ENCODE peak calls at places on chromosomes 5 and 9, in four cellular contexts. One of them, this sample, is unnamed.

GRCh38 chr5:128966375-128966774 is 1.1 kb downstream of the SLC27A6 start:
- DNase-seq in tibial nerve: no peak
- DNase-seq in HCT116: no peak
- DNase-seq in spleen: peak; percentile 50
- DNase-seq in this sample: no peak

GRCh38 chr9:38417003-38417965 is 7.0 kb downstream of the IGFBPL1 start:
- DNase-seq in tibial nerve: no peak
- DNase-seq in HCT116: peak; percentile 35
- DNase-seq in spleen: no peak
- DNase-seq in this sample: peak; percentile 24

GRCh38 chr9:17402309-17402708 is 176.6 kb upstream of the SH3GL2 start:
- DNase-seq in spleen: no peak
- DNase-seq in HCT116: no peak
- DNase-seq in tibial nerve: no peak
- DNase-seq in this sample: no peak

GRCh38 chr5:149005077-149005892 is 57.6 kb downstream of the SH3TC2 start:
- DNase-seq in tibial nerve: no peak
- DNase-seq in HCT116: no peak
- DNase-seq in spleen: no peak
- DNase-seq in this sample: no peak

GRCh38 chr5:57989378-57989777 is 470.5 kb downstream of the PLK2 start:
- DNase-seq in HCT116: no peak
- DNase-seq in spleen: no peak
- DNase-seq in tibial nerve: no peak
- DNase-seq in this sample: no peak

GRCh38 chr9:77546391-77546790 is 101.7 kb downstream of the GNA14 start:
- DNase-seq in tibial nerve: no peak
- DNase-seq in HCT116: no peak
- DNase-seq in spleen: no peak
- DNase-seq in this sample: no peak

GRCh38 chr9:69768716-69769115 is 8.9 kb upstream of the PTAR1 start:
- DNase-seq in HCT116: no peak
- DNase-seq in spleen: no peak
- DNase-seq in tibial nerve: no peak
- DNase-seq in this sample: no peak

GRCh38 chr9:81410201-81410600 is 279.1 kb downstream of the TLE1 start:
- DNase-seq in spleen: no peak
- DNase-seq in HCT116: peak; percentile 12
- DNase-seq in tibial nerve: no peak
- DNase-seq in this sample: no peak

GRCh38 chr9:131631254-131631653 is 85.9 kb downstream of the PRRT1B start:
- DNase-seq in HCT116: no peak
- DNase-seq in tibial nerve: no peak
- DNase-seq in spleen: no peak
- DNase-seq in this sample: no peak

GRCh38 chr5:66720776-66721175 is 124.6 kb downstream of the MAST4 start:
- DNase-seq in spleen: no peak
- DNase-seq in tibial nerve: no peak
- DNase-seq in HCT116: no peak
- DNase-seq in this sample: no peak

GRCh38 chr5:148952097-148952828 is 110.6 kb downstream of the SH3TC2 start:
- DNase-seq in spleen: no peak
- DNase-seq in tibial nerve: no peak
- DNase-seq in HCT116: no peak
- DNase-seq in this sample: peak; percentile 17

GRCh38 chr9:127848756-127849504 is 5.5 kb downstream of the ENG start:
- DNase-seq in tibial nerve: no peak
- DNase-seq in spleen: no peak
- DNase-seq in HCT116: no peak
- DNase-seq in this sample: no peak

GRCh38 chr9:127853312-127854168 is 918 bp downstream of the ENG start:
- DNase-seq in spleen: no peak
- DNase-seq in tibial nerve: no peak
- DNase-seq in HCT116: no peak
- DNase-seq in this sample: no peak

GRCh38 chr9:127852829-127853228 is 1.6 kb downstream of the ENG start:
- DNase-seq in tibial nerve: no peak
- DNase-seq in HCT116: no peak
- DNase-seq in spleen: no peak
- DNase-seq in this sample: no peak

GRCh38 chr9:127847833-127848755 is 6.4 kb downstream of the ENG start:
- DNase-seq in HCT116: no peak
- DNase-seq in tibial nerve: no peak
- DNase-seq in spleen: no peak
- DNase-seq in this sample: no peak

DNA sequence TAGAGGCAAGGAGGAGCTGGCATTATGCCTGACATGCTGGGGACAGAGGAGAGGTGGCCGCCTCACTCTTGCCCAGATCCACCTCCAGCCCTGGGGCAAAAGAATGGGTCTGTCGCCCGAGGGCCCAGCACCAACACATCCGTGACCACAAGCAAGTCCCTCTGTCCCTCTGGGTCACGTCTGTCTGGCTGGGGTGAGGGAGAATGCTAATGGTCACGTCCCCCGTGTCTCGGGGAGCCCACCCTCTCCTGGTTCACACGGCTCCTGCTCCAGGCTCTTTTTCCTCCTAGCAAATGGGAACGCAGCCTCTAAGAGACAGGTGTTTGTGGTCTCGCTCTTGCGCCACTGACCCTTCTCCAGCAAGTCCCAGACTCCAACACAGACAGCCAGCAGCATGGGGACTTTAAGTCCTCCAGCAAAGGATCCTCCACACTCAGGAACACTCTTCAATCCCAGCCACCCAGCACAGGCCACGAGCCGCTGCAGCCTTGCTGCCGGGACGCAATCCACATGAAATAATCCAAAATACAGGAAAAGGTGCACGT is 4.1 kb downstream of the ENG start:
- DNase-seq in tibial nerve: no peak
- DNase-seq in spleen: no peak
- DNase-seq in HCT116: no peak
- DNase-seq in this sample: no peak
- H3K4me3 ChIP-seq in tibial nerve: no peak overlapping the region
- H3K4me3 ChIP-seq in spleen: peak overlapping the region; percentile 78
- H3K4me3 ChIP-seq in HCT116: no peak overlapping the region
- H3K4me3 ChIP-seq in this sample: no peak overlapping the region

GRCh38 chr5:74632947-74633356 is 7.6 kb downstream of the ENC1 start:
- DNase-seq in spleen: no peak
- DNase-seq in tibial nerve: no peak
- DNase-seq in HCT116: peak; percentile 57
- DNase-seq in this sample: no peak

GRCh38 chr5:74630387-74631087 is 10.0 kb downstream of the ENC1 start:
- DNase-seq in spleen: no peak
- DNase-seq in tibial nerve: no peak
- DNase-seq in HCT116: no peak
- DNase-seq in this sample: no peak

GRCh38 chr5:74633710-74634109 is 6.8 kb downstream of the ENC1 start:
- DNase-seq in tibial nerve: no peak
- DNase-seq in spleen: no peak
- DNase-seq in HCT116: no peak
- DNase-seq in this sample: no peak

GRCh38 chr5:74629326-74629725 is 11.2 kb downstream of the ENC1 start:
- DNase-seq in tibial nerve: no peak
- DNase-seq in HCT116: no peak
- DNase-seq in spleen: no peak
- DNase-seq in this sample: no peak

DNA sequence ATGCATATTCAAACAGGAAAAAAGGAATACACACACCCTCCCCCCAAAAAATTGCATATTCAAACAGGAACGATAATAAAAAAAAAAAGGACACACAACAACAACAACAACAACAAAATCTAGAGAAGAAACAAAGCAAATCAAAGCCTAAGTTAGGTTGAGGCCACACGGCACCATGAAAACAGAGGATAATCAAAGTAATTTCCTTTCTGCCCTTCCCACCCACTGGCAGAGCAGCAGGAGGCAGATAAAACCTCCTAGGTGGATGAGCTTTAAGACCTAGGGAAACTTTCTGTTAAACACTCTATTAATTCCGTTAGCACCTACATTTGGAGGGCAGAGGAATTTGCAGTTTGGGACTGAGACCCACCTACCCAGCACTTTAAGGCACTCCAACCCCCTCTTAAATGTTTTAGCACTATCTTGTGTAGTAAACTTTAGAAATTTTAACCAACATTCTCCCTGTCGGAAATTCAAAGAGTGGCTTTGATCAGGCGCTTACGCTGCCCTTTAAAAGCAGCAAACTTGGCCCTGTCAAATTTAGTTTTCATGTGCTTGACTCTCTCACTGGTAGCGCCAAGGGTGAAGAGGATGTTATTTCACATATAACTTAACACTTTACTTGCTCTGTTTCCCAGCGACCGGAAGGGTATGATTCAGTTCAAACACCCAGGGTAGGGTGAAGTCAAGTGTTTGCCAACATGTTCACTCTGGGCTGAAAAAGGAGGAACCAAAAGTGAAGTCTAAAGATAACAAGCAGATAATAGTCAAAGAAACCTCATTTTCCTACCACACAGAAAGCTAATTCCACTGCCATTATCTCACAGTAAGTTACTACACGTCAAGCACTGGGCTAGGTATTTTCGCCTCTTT is 9.2 kb downstream of the ENC1 start:
- DNase-seq in tibial nerve: no peak
- DNase-seq in HCT116: no peak
- DNase-seq in spleen: no peak
- DNase-seq in this sample: no peak
- H3K4me3 ChIP-seq in tibial nerve: no peak overlapping the region
- H3K4me3 ChIP-seq in HCT116: no peak overlapping the region
- H3K4me3 ChIP-seq in spleen: no peak overlapping the region
- H3K4me3 ChIP-seq in this sample: no peak overlapping the region

GRCh38 chr5:68295772-68296171 is 80.2 kb downstream of the PIK3R1 start:
- DNase-seq in tibial nerve: no peak
- DNase-seq in spleen: no peak
- DNase-seq in HCT116: no peak
- DNase-seq in this sample: no peak
- H3K4me3 ChIP-seq in tibial nerve: no peak overlapping the region
- H3K4me3 ChIP-seq in spleen: no peak overlapping the region
- H3K4me3 ChIP-seq in HCT116: no peak overlapping the region
- H3K4me3 ChIP-seq in this sample: no peak overlapping the region

GRCh38 chr9:108057421-108058136 is 568.0 kb upstream of the KLF4 start:
- DNase-seq in tibial nerve: no peak
- DNase-seq in HCT116: no peak
- DNase-seq in spleen: no peak
- DNase-seq in this sample: peak; percentile 81

GRCh38 chr9:108060165-108060564 is 570.6 kb upstream of the KLF4 start:
- DNase-seq in spleen: no peak
- DNase-seq in tibial nerve: no peak
- DNase-seq in HCT116: no peak
- DNase-seq in this sample: no peak

GRCh38 chr9:108058137-108058779 is 568.7 kb upstream of the KLF4 start:
- DNase-seq in spleen: no peak
- DNase-seq in tibial nerve: no peak
- DNase-seq in HCT116: no peak
- DNase-seq in this sample: no peak

GRCh38 chr9:108056083-108056804 is 566.7 kb upstream of the KLF4 start:
- DNase-seq in tibial nerve: no peak
- DNase-seq in spleen: no peak
- DNase-seq in HCT116: no peak
- DNase-seq in this sample: no peak

DNA sequence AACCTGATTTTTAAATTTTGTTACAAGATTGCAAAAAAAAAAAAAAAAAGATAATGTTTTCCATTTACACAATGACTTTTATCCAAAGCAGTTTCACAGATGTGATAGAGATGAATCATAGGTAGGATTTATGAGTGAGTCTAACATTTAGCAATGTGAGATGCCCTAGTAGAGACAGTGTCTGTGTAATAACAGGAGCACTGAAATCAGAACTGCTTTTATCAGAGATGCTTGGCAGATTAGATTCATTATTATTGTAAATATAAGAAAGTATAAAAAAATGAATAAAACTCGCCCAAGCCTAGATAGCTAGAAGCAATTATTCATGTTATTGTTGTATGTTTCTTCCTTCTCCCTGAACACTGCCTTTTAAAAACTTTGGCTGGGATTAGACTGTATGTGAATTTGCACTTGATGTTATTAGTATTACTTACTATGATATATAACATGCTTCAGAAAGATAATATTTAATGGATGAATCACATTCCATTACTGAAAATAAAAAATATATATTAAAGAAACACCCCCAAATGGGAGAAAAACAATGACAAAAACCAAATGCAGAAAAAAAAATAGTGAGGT is 567.3 kb upstream of the KLF4 start:
- DNase-seq in HCT116: no peak
- DNase-seq in spleen: no peak
- DNase-seq in tibial nerve: no peak
- DNase-seq in this sample: no peak
- H3K4me3 ChIP-seq in HCT116: no peak overlapping the region
- H3K4me3 ChIP-seq in spleen: no peak overlapping the region
- H3K4me3 ChIP-seq in tibial nerve: no peak overlapping the region
- H3K4me3 ChIP-seq in this sample: no peak overlapping the region

GRCh38 chr9:137494104-137494544 is 35.0 kb upstream of the NSMF start:
- DNase-seq in tibial nerve: no peak
- DNase-seq in HCT116: no peak
- DNase-seq in spleen: no peak
- DNase-seq in this sample: no peak
- H3K4me3 ChIP-seq in tibial nerve: no peak overlapping the region
- H3K4me3 ChIP-seq in HCT116: no peak overlapping the region
- H3K4me3 ChIP-seq in spleen: no peak overlapping the region
- H3K4me3 ChIP-seq in this sample: no peak overlapping the region

DNA sequence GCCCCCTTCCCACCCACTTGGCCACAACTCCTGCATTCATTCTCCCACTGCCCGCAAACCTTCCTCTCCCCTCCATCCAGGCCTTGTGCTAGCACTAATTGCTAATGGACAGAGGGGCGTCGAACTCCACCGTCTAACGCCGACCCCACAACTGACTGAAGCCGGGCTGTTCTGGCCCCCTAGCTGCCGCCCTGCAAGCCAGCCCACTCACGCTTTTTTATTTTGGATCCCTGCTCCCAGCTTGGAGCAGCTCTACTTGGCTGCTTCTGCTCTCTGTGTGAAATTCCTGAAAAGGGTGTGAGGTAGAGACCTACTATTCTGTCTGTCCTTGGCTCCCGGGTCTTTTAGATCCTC is 704 bp upstream of the ASTN2 start:
- DNase-seq in tibial nerve: no peak
- DNase-seq in spleen: no peak
- DNase-seq in HCT116: no peak
- DNase-seq in this sample: no peak
- H3K4me3 ChIP-seq in tibial nerve: no peak overlapping the region
- H3K4me3 ChIP-seq in spleen: no peak overlapping the region
- H3K4me3 ChIP-seq in HCT116: no peak overlapping the region
- H3K4me3 ChIP-seq in this sample: no peak overlapping the region

GRCh38 chr5:20041326-20041977 is 53.5 kb upstream of the CDH18 start:
- DNase-seq in HCT116: no peak
- DNase-seq in tibial nerve: no peak
- DNase-seq in spleen: no peak
- DNase-seq in this sample: no peak
- H3K4me3 ChIP-seq in HCT116: no peak overlapping the region
- H3K4me3 ChIP-seq in tibial nerve: no peak overlapping the region
- H3K4me3 ChIP-seq in spleen: no peak overlapping the region
- H3K4me3 ChIP-seq in this sample: no peak overlapping the region

This sample was measured in sigmoid colon.